ENCODE peak calls at places on chromosomes 16 and 17, in seven cellular contexts. C is GM23248; H is central memory CD4-positive, alpha-beta T cell; I is left cardiac atrium; O is neural crest cell; U is prostate gland; G is natural killer cell. Z is an unnamed sample.

GRCh38 chr16:11356573-11357331 is 11.5 kb downstream of the RMI2 start:
- DNase-seq in C (peak; percentile 77), H (peak; percentile 28), I (peak; percentile 74), O (peak; percentile 54), U (no peak), G (peak; percentile 41), Z (peak; percentile 81)

GRCh38 chr16:11794991-11795886 is 1.8 kb downstream of the ZC3H7A start:
- DNase-seq in C (peak; percentile 35), H (no peak), I (no peak), O (no peak), U (no peak), G (no peak), Z (no peak)

GRCh38 chr17:17703608-17703919 is 22.3 kb downstream of the RAI1 start:
- DNase-seq in C (no peak), H (no peak), I (no peak), O (no peak), U (no peak), G (no peak), Z (no peak)

GRCh38 chr17:16941643-16942042 is 30.3 kb downstream of the TNFRSF13B start:
- DNase-seq in C (peak; percentile 32), H (no peak), I (no peak), O (no peak), U (no peak), G (no peak), Z (no peak)

GRCh38 chr17:79841369-79842135 is 2.3 kb upstream of the CBX4 start:
- DNase-seq in C (no peak), H (no peak), I (no peak), O (no peak), U (no peak), G (no peak), Z (no peak)

GRCh38 chr16:2991566-2992261 is 11.5 kb upstream of the PKMYT1 start:
- DNase-seq in C (no peak), H (no peak), I (no peak), O (no peak), U (no peak), G (no peak), Z (no peak)

GRCh38 chr17:19992803-19993713 is 15.4 kb upstream of the AKAP10 start:
- DNase-seq in C (peak; percentile 93), H (peak; percentile 71), I (peak; percentile 89), O (peak; percentile 76), U (peak; percentile 87), G (peak; percentile 63), Z (peak; percentile 93)

GRCh38 chr16:50651835-50652438 is 29.2 kb downstream of the SNX20 start:
- DNase-seq in C (no peak), H (no peak), I (no peak), O (no peak), U (no peak), G (no peak), Z (no peak)

GRCh38 chr16:86569843-86570447 is 3.3 kb downstream of the FOXC2 start:
- DNase-seq in C (no peak), H (no peak), I (no peak), O (no peak), U (no peak), G (no peak), Z (no peak)

GRCh38 chr16:583815-584591 is 5.9 kb upstream of the RAB40C start:
- DNase-seq in C (no peak), H (no peak), I (peak; percentile 18), O (no peak), U (no peak), G (no peak), Z (no peak)

GRCh38 chr16:10368984-10369551 is 16.8 kb upstream of the ATF7IP2 start:
- DNase-seq in C (no peak), H (no peak), I (no peak), O (no peak), U (no peak), G (no peak), Z (no peak)

GRCh38 chr16:86347090-86347489 is 163.2 kb upstream of the FOXF1 start:
- DNase-seq in C (peak; percentile 22), H (no peak), I (no peak), O (no peak), U (no peak), G (no peak), Z (no peak)

GRCh38 chr16:86449377-86450095 is 60.8 kb upstream of the FOXF1 start:
- DNase-seq in C (no peak), H (no peak), I (no peak), O (no peak), U (no peak), G (no peak), Z (no peak)